ENCODE peak calls at places on chromosome 14, in seven cellular contexts. Q, J, A, P, E, I and C are unnamed samples.

GRCh38 chr14:24789277-24789832 is 155.4 kb upstream of the GZMB start:
- DNase-seq in Q (no peak), J (no peak), A (no peak), P (no peak), E (no peak), I (no peak), C (no peak)

GRCh38 chr14:103057028-103057371 is 349 bp downstream of the CDC42BPB start:
- DNase-seq in Q (no peak), J (peak), A (peak), P (no peak), E (no peak), I (no peak), C (peak)

GRCh38 chr14:97149775-97150174 is 352.6 kb downstream of the VRK1 start:
- DNase-seq in Q (no peak), J (no peak), A (no peak), P (no peak), E (no peak), I (no peak), C (no peak)

GRCh38 chr14:91281346-91281745 is 36.8 kb upstream of the GPR68 start:
- DNase-seq in Q (no peak), J (no peak), A (peak), P (no peak), E (no peak), I (no peak), C (no peak)

GRCh38 chr14:89374908-89375307 is 42.1 kb downstream of the FOXN3 start:
- DNase-seq in Q (no peak), J (no peak), A (no peak), P (no peak), E (no peak), I (no peak), C (no peak)

GRCh38 chr14:97120204-97121120 is 323.3 kb downstream of the VRK1 start:
- DNase-seq in Q (no peak), J (no peak), A (no peak), P (no peak), E (no peak), I (no peak), C (no peak)

GRCh38 chr14:53022593-53022992 is 71.7 kb upstream of the FERMT2 start:
- DNase-seq in Q (no peak), J (no peak), A (peak), P (no peak), E (no peak), I (no peak), C (no peak)

GRCh38 chr14:67999693-68000384 is 180.3 kb downstream of the RAD51B start:
- DNase-seq in Q (no peak), J (no peak), A (peak), P (no peak), E (no peak), I (no peak), C (peak)

GRCh38 chr14:79670811-79671210 is 540.5 kb downstream of the DIO2 start:
- DNase-seq in Q (no peak), J (no peak), A (no peak), P (no peak), E (no peak), I (no peak), C (no peak)

DNA sequence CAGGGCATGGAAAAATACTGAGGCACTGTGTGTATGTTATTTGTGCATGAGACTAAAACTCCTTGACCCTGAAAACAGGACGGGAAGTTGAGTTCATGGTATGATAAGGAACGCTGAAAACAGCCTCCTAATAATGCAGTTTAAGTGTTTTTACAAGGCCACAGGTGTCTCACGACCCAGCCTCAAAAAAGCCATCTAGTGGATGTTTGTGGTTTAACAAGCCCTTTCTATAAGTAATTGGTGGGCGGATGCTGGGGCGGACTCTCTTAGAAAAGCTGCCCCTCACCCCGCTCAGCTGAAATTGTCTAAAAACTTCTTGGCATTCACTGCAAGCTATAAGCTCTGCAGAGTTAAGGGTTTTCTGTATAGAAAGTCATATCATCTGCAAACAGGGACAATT is 184.5 kb downstream of the NUBPL start:
- DNase-seq in Q (no peak), J (no peak), A (no peak), P (no peak), E (no peak), I (peak), C (no peak)
- TF ChIP-seq CTCF in Q (peak), J (no peak), A (no peak), P (no peak), E (no peak), I (peak), C (no peak)

GRCh38 chr14:21941885-21942284 is 268.3 kb upstream of the OR4E1 start:
- DNase-seq in Q (no peak), J (no peak), A (no peak), P (no peak), E (no peak), I (no peak), C (no peak)

GRCh38 chr14:21940887-21941855 is 267.6 kb upstream of the OR4E1 start:
- DNase-seq in Q (peak), J (no peak), A (peak), P (no peak), E (peak), I (peak), C (peak)
- TF ChIP-seq CTCF in Q (peak), J (peak), A (peak), P (peak), E (peak), I (peak), C (peak)

GRCh38 chr14:104684449-104684821 is 5.0 kb upstream of the INF2 start:
- DNase-seq in Q (no peak), J (no peak), A (no peak), P (no peak), E (no peak), I (no peak), C (no peak)

GRCh38 chr14:104685998-104686610 is 3.3 kb upstream of the INF2 start:
- DNase-seq in Q (no peak), J (no peak), A (no peak), P (no peak), E (no peak), I (no peak), C (no peak)

GRCh38 chr14:104683653-104684448 is 5.6 kb upstream of the INF2 start:
- DNase-seq in Q (no peak), J (no peak), A (no peak), P (no peak), E (no peak), I (no peak), C (no peak)

GRCh38 chr14:104686624-104687517 is 2.5 kb upstream of the INF2 start:
- DNase-seq in Q (no peak), J (no peak), A (no peak), P (peak), E (no peak), I (no peak), C (no peak)

GRCh38 chr14:104685216-104685997 is 4.0 kb upstream of the INF2 start:
- DNase-seq in Q (no peak), J (no peak), A (no peak), P (no peak), E (no peak), I (no peak), C (no peak)
- TF ChIP-seq CTCF in Q (no peak), J (no peak), A (no peak), P (no peak), E (peak), I (peak), C (no peak)

GRCh38 chr14:54490448-54490805 is 1.6 kb upstream of the GMFB start:
- DNase-seq in Q (no peak), J (no peak), A (no peak), P (no peak), E (no peak), I (no peak), C (no peak)

GRCh38 chr14:54488646-54489317 is at the start of gene GMFB:
- DNase-seq in Q (peak), J (peak), A (peak), P (peak), E (peak), I (peak), C (peak)

GRCh38 chr14:54488318-54488645 is 498 bp downstream of the GMFB start:
- DNase-seq in Q (no peak), J (no peak), A (no peak), P (no peak), E (no peak), I (peak), C (no peak)

GRCh38 chr14:54489731-54490447 is 1.1 kb upstream of the GMFB start:
- DNase-seq in Q (no peak), J (no peak), A (no peak), P (no peak), E (no peak), I (no peak), C (no peak)

GRCh38 chr14:54489318-54489683 is 521 bp upstream of the GMFB start:
- DNase-seq in Q (no peak), J (no peak), A (no peak), P (no peak), E (no peak), I (no peak), C (no peak)
- TF ChIP-seq CTCF in Q (no peak), J (no peak), A (no peak), P (no peak), E (no peak), I (no peak), C (no peak)

GRCh38 chr14:75849496-75849895 is 132.3 kb downstream of the TGFB3 start:
- DNase-seq in Q (no peak), J (no peak), A (no peak), P (no peak), E (no peak), I (no peak), C (no peak)
- TF ChIP-seq CTCF in Q (no peak), J (no peak), A (no peak), P (no peak), E (no peak), I (no peak), C (no peak)

GRCh38 chr14:58947816-58948440 is 240.5 kb upstream of the DAAM1 start:
- DNase-seq in Q (no peak), J (no peak), A (peak), P (no peak), E (peak), I (peak), C (peak)
- TF ChIP-seq CTCF in Q (peak), J (no peak), A (peak), P (no peak), E (peak), I (peak), C (no peak)